ENCODE peak calls at places on chromosomes 12 and 14, in six cellular contexts. L is IMR-90, Q is body of pancreas, X is left ventricle myocardium inferior, G is cardiac muscle cell, N is right lobe of liver. C is an unnamed sample.

GRCh38 chr12:96375173-96375572 is 25.1 kb downstream of the CDK17 start:
- DNase-seq in N (no peak), L (no peak), G (no peak), X (no peak), Q (no peak), C (no peak)

GRCh38 chr12:108858399-108859074 is 1.2 kb upstream of the SSH1 start:
- DNase-seq in L (no peak), G (no peak), Q (peak; percentile 23), X (no peak), N (no peak), C (no peak)

GRCh38 chr12:6074979-6075585 is 49.4 kb downstream of the VWF start:
- DNase-seq in X (peak; percentile 38), G (no peak), L (no peak), Q (no peak), N (no peak), C (no peak)

GRCh38 chr12:19220205-19220604 is 90.7 kb downstream of the PLEKHA5 start:
- DNase-seq in G (no peak), L (peak; percentile 94), Q (no peak), X (no peak), N (no peak), C (no peak)

GRCh38 chr12:118342115-118342514 is 30.6 kb downstream of the TAOK3 start:
- DNase-seq in X (no peak), L (no peak), N (no peak), G (no peak), Q (no peak), C (no peak)

GRCh38 chr12:107079172-107080011 is 14.0 kb downstream of the CRY1 start:
- DNase-seq in Q (no peak), X (no peak), N (no peak), G (peak; percentile 11), L (peak; percentile 61), C (no peak)

GRCh38 chr12:32964981-32965585 is 68.5 kb upstream of the PKP2 start:
- DNase-seq in N (no peak), L (no peak), X (no peak), Q (no peak), G (no peak), C (no peak)

GRCh38 chr12:116959198-116959460 is 48.4 kb downstream of the FBXW8 start:
- DNase-seq in N (no peak), Q (no peak), G (no peak), L (peak; percentile 47), X (no peak), C (no peak)

GRCh38 chr14:77409131-77409533 is 14.2 kb downstream of the NOXRED1 start:
- DNase-seq in X (no peak), L (no peak), Q (no peak), G (peak; percentile 12), N (no peak), C (no peak)

GRCh38 chr14:89386214-89386886 is 30.7 kb downstream of the FOXN3 start:
- DNase-seq in X (no peak), G (no peak), L (peak; percentile 22), N (no peak), Q (no peak), C (no peak)

GRCh38 chr12:43210437-43211197 is 341.4 kb downstream of the ADAMTS20 start:
- DNase-seq in G (no peak), Q (no peak), L (peak; percentile 67), X (no peak), N (no peak), C (no peak)
- H3K27ac ChIP-seq in G (no peak overlapping the region), Q (no peak overlapping the region), L (no peak overlapping the region), X (peak overlapping the region; percentile 46), N (no peak overlapping the region), C (no peak overlapping the region)

GRCh38 chr12:12467222-12467621 is 95.4 kb downstream of the DUSP16 start:
- DNase-seq in Q (no peak), L (no peak), G (no peak), N (peak; percentile 61), X (no peak), C (no peak)

GRCh38 chr12:12466157-12466556 is 96.5 kb downstream of the DUSP16 start:
- DNase-seq in L (no peak), X (no peak), G (no peak), Q (no peak), N (no peak), C (no peak)

GRCh38 chr12:12468575-12468974 is 94.1 kb downstream of the DUSP16 start:
- DNase-seq in G (no peak), X (no peak), N (no peak), L (no peak), Q (no peak), C (no peak)

GRCh38 chr12:12467701-12468218 is 94.9 kb downstream of the DUSP16 start:
- DNase-seq in G (no peak), Q (no peak), L (peak; percentile 11), X (no peak), N (peak; percentile 81), C (no peak)

DNA sequence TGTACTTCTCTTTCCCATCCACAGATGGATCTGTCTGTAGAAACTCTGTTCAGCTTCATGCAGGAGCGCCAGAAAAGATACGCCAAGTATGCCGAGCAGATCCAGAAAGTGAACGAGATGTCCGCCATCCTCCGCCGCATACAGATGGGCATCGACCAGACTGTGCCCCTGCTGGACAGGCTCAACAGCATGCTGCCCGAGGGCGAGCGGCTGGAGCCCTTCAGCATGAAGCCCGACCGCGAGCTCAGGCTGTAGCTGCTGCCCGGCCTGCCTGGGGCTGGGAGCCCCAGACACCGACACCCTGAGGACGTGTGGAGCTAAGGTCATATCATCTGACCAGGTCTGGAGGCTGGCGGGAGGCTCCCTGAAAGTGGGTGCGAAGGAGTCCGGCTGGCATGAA is 97.1 kb downstream of the DUSP16 start:
- DNase-seq in X (no peak), Q (no peak), L (no peak), N (no peak), G (no peak), C (no peak)
- H3K27ac ChIP-seq in X (no peak overlapping the region), Q (no peak overlapping the region), L (no peak overlapping the region), N (no peak overlapping the region), G (no peak overlapping the region), C (no peak overlapping the region)

GRCh38 chr12:25195056-25195971 is at the start of the genes DNAI7 and ETFRF1:
- DNase-seq in G (peak; percentile 99), L (peak; percentile 92), N (peak; percentile 99), X (peak; percentile 99), Q (peak; percentile 100), C (peak; percentile 88)

GRCh38 chr12:25189656-25190055 is 5.3 kb downstream of the DNAI7 start:
- DNase-seq in Q (no peak), X (no peak), N (no peak), L (peak; percentile 21), G (no peak), C (no peak)

GRCh38 chr12:25197608-25198007 is 2.6 kb downstream of the ETFRF1 start:
- DNase-seq in N (no peak), L (no peak), G (no peak), Q (no peak), X (no peak), C (no peak)

GRCh38 chr12:25194722-25195055 is 271 bp downstream of the DNAI7 start:
- DNase-seq in N (no peak), Q (no peak), X (no peak), G (no peak), L (no peak), C (no peak)

DNA sequence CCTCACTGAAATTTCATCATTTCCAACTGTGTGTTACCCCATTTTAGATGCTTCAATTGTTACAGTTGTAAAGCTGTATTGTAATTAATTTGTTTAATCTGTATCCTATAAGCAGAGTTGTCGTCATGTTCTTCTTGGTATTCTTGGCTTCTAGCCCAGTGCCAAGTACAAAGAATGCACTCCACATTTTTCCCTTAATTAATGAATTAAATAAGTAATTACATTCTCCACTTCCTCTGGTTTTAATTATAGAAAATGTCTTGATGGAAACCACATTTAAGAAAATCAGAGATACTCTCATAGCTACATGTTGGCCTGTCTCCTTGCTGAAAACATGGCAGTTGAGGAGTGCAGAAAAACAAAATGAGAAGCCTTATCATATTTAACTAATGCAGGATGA is 749 bp downstream of the DNAI7 start:
- DNase-seq in N (no peak), Q (no peak), L (no peak), X (no peak), G (no peak), C (no peak)
- H3K27ac ChIP-seq in N (no peak overlapping the region), Q (peak overlapping the region; percentile 16), L (no peak overlapping the region), X (peak overlapping the region; percentile 96), G (no peak overlapping the region), C (no peak overlapping the region)

GRCh38 chr12:48817957-48818830 is at the start of gene CACNB3:
- DNase-seq in G (peak; percentile 76), Q (peak; percentile 55), N (peak; percentile 60), X (peak; percentile 78), L (peak; percentile 43), C (peak; percentile 53)
- H3K27ac ChIP-seq in G (no peak within 1 kb of the TSS), Q (no peak within 1 kb of the TSS), N (no peak within 1 kb of the TSS), X (peak within 1 kb of the TSS; percentile 53), L (peak within 1 kb of the TSS; percentile 55), C (no peak within 1 kb of the TSS)

DNA sequence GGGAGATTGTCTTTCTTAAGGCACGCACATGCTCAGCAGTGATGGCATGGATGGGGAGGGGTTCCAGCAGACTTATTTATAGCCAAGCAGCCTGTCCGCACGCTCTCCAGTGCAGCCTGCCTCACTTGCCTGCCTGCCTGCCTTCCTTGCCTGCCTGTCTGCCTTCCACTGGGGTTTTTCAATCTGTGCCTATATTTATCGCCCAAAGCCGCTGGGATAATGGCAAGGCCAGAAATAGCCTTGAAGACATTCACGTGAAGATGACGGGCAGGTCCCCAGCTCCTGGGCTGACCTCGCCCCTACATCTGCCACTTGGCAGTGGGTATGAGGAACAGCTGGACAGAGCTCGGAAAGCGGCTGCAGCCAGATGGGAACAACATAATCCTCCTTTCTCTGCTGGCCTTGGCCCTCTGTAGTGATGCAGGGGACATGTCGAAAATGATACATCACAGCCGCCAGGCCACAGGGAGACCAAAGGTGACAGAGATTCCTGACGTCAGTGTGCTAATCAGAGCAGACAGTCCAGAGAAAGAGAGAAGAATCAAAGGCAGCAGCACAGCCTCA is 53.3 kb downstream of the PITPNM2 start:
- DNase-seq in L (no peak), X (peak; percentile 75), Q (no peak), G (peak; percentile 90), N (peak; percentile 78), C (no peak)
- H3K27ac ChIP-seq in L (no peak overlapping the region), X (peak overlapping the region; percentile 91), Q (peak overlapping the region; percentile 12), G (peak overlapping the region; percentile 86), N (no peak overlapping the region), C (peak overlapping the region; percentile 19)

GRCh38 chr12:119461815-119462214 is 127.3 kb downstream of the CCDC60 start:
- DNase-seq in N (no peak), G (peak; percentile 64), Q (no peak), X (no peak), L (no peak), C (no peak)

GRCh38 chr12:119457251-119457650 is 122.7 kb downstream of the CCDC60 start:
- DNase-seq in N (no peak), X (no peak), G (no peak), Q (no peak), L (no peak), C (no peak)

GRCh38 chr12:119459481-119459880 is 125.0 kb downstream of the CCDC60 start:
- DNase-seq in X (no peak), Q (no peak), G (no peak), L (no peak), N (no peak), C (no peak)

GRCh38 chr12:119460876-119461275 is 126.3 kb downstream of the CCDC60 start:
- DNase-seq in G (no peak), N (no peak), Q (no peak), X (no peak), L (no peak), C (no peak)

GRCh38 chr12:119456824-119457223 is 122.3 kb downstream of the CCDC60 start:
- DNase-seq in L (no peak), X (no peak), G (no peak), Q (no peak), N (no peak), C (no peak)
- H3K27ac ChIP-seq in L (no peak overlapping the region), X (no peak overlapping the region), G (no peak overlapping the region), Q (no peak overlapping the region), N (no peak overlapping the region), C (no peak overlapping the region)

C was measured in caudate nucleus.